ENCODE peak calls at places on chromosomes 7 and 10, in eight cellular contexts. H is IMR-90, F is colonic mucosa, E is transverse colon, Q is choroid plexus epithelial cell, L is heart right ventricle, R is tibial artery, Z is H1. V is an unnamed sample.

GRCh38 chr7:47945261-47946015 is 2.8 kb downstream of the PKD1L1 start:
- DNase-seq in R (peak), L (peak), Q (peak), H (peak), F (peak), E (peak), Z (no peak), V (peak)

GRCh38 chr7:28806841-28807240 is 151.3 kb downstream of the TRIL start:
- DNase-seq in R (no peak), H (peak), F (no peak), L (no peak), Z (no peak), E (no peak), Q (peak), V (no peak)

GRCh38 chr10:86480571-86480970 is 41.0 kb downstream of the WAPL start:
- DNase-seq in H (no peak), L (no peak), Q (peak), R (no peak), E (no peak), F (no peak), Z (no peak), V (no peak)

GRCh38 chr7:10156972-10157371 is 816.7 kb upstream of the PHF14 start:
- DNase-seq in R (no peak), E (no peak), H (no peak), Z (no peak), F (no peak), L (peak), Q (no peak), V (no peak)

GRCh38 chr10:97376413-97376812 is 24.7 kb downstream of the RRP12 start:
- DNase-seq in Q (peak), L (no peak), F (no peak), R (no peak), H (no peak), E (no peak), Z (no peak), V (no peak)

GRCh38 chr7:30206466-30206865 is 71.7 kb downstream of the MTURN start:
- DNase-seq in F (no peak), L (no peak), H (peak), Z (no peak), Q (peak), R (no peak), E (no peak), V (no peak)

GRCh38 chr7:77450613-77451012 is 34.5 kb upstream of the GSAP start:
- DNase-seq in Z (no peak), F (no peak), E (no peak), L (no peak), Q (no peak), H (no peak), R (no peak), V (no peak)

GRCh38 chr7:88027724-88028123 is 93.7 kb downstream of the ADAM22 start:
- DNase-seq in Q (no peak), E (no peak), R (no peak), Z (no peak), F (no peak), H (no peak), L (no peak), V (no peak)

GRCh38 chr10:93893646-93894515 is at the start of gene SLC35G1:
- DNase-seq in F (peak), H (peak), Q (peak), E (peak), L (peak), Z (peak), R (peak), V (peak)

GRCh38 chr7:87047-87446 is 105.3 kb upstream of the FAM20C start:
- DNase-seq in L (no peak), F (no peak), Q (no peak), E (no peak), R (no peak), Z (no peak), H (no peak), V (no peak)

GRCh38 chr10:48896756-48897437 is 42.7 kb downstream of the LRRC18 start:
- DNase-seq in E (no peak), H (no peak), R (no peak), Q (no peak), L (no peak), Z (no peak), F (no peak), V (no peak)

GRCh38 chr10:91287276-91287675 is 66.8 kb downstream of the PCGF5 start:
- DNase-seq in R (no peak), Z (no peak), L (no peak), H (no peak), E (no peak), F (no peak), Q (peak), V (no peak)

GRCh38 chr10:33190406-33190805 is 144.1 kb downstream of the NRP1 start:
- DNase-seq in L (no peak), F (no peak), Z (no peak), H (no peak), R (no peak), E (no peak), Q (no peak), V (no peak)

DNA sequence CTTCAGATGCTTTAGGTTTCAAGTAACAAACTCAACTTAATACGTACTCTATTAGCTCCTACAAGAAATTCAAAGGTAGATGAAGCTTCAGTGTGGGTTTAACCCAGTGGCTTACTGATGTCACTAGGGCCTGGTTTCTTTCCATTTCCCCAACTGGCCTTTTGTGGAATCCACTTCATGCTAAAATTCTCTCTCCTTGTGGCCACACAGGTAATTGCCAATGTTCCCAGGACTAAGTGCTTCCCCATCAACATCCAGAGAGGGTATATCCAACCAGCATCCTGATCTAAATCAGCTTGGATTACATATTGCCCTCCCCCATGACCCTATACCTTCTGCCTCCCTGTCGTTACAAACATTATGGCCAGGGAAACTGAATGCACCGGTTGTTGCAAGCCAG is 10.7 kb downstream of the FBXL13 start:
- DNase-seq in Q (no peak), H (no peak), R (no peak), E (no peak), L (no peak), F (no peak), Z (no peak), V (no peak)
- TF ChIP-seq CTCF in Q (peak), H (no peak), R (no peak), E (no peak), L (no peak), F (no peak), Z (no peak), V (no peak)

GRCh38 chr10:50324680-50325393 is 73.5 kb upstream of the ASAH2 start:
- DNase-seq in Z (no peak), R (no peak), E (no peak), H (no peak), Q (no peak), F (no peak), L (no peak), V (no peak)
- H3K4me3 ChIP-seq in Z (no peak), R (no peak), E (no peak), H (no peak), Q (no peak), F (no peak), L (no peak), V (no peak)

DNA sequence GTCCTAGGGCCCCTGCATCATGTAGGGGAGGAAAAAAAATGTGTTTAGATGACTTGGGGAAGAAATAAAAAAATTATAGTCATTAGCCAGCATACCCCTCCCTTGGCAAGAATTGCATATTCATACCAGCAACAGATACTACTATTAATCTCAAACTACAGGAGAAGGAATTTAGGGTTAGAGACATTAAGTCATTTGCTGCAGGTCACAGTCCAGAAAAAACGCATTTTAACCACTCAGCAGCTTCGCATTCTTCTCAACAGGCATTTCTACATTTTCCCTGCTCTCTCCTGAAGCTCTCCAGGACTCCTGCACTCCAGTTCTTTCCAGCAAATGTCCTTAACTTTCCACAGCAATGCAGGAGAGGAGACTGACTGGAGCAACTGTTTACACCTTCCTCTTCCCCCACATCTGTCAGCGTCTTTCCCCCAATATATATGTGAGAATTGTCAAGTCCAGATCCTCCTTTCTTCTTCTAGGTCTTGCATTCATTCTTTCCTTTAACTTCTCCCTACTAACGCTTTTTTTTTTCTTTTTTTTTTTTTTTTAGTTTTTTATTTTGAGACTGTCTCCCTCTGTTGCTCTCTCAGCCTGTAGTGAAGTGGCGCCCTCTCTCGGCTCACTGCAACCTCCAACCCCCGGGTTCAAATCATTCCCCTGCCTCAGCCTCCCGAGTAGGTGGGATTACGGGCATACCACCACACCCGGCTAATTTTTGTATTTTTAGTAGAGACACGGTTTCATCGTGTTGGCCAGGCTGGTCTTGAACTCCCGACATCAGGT is 35.6 kb downstream of the PRPS1L1 start:
- DNase-seq in H (no peak), R (no peak), Q (peak), E (peak), L (no peak), F (peak), Z (no peak), V (no peak)
- TF ChIP-seq CTCF in H (peak), R (no peak), Q (peak), E (peak), L (no peak), F (peak), Z (peak), V (peak)

DNA sequence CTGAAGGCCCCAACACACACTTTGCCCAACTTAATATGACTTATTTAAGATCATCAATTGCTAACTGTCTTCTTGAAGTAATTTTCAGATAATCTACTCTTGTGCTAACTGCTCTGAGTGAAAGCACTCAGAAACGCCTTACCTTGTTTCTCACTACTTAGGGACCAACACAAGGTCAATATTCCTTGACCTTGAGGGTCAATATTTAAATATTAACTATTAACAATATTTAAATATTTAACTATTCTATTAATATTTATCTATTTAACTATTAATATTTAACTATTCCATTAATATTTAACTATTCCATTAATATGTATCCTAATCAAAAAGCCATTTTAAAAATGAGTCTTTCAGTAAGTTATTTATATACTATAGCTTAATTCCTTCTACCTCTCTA is 26.0 kb upstream of the HNRNPH3 start:
- DNase-seq in L (no peak), Q (no peak), R (no peak), Z (no peak), F (no peak), E (no peak), H (no peak), V (no peak)
- H3K4me3 ChIP-seq in L (no peak), Q (no peak), R (no peak), Z (no peak), F (peak), E (peak), H (no peak), V (peak)

GRCh38 chr7:41889472-41889871 is 186.6 kb upstream of the INHBA start:
- DNase-seq in Q (no peak), R (no peak), F (no peak), E (no peak), H (no peak), L (no peak), Z (no peak), V (no peak)

GRCh38 chr7:41893656-41894055 is 190.8 kb upstream of the INHBA start:
- DNase-seq in L (no peak), F (no peak), R (no peak), H (no peak), Q (no peak), E (no peak), Z (no peak), V (no peak)

GRCh38 chr7:41890631-41891265 is 187.9 kb upstream of the INHBA start:
- DNase-seq in L (peak), Z (no peak), F (no peak), R (no peak), Q (no peak), E (no peak), H (no peak), V (no peak)

GRCh38 chr7:41889040-41889439 is 186.2 kb upstream of the INHBA start:
- DNase-seq in Z (no peak), H (no peak), Q (no peak), L (no peak), E (no peak), R (no peak), F (no peak), V (no peak)

DNA sequence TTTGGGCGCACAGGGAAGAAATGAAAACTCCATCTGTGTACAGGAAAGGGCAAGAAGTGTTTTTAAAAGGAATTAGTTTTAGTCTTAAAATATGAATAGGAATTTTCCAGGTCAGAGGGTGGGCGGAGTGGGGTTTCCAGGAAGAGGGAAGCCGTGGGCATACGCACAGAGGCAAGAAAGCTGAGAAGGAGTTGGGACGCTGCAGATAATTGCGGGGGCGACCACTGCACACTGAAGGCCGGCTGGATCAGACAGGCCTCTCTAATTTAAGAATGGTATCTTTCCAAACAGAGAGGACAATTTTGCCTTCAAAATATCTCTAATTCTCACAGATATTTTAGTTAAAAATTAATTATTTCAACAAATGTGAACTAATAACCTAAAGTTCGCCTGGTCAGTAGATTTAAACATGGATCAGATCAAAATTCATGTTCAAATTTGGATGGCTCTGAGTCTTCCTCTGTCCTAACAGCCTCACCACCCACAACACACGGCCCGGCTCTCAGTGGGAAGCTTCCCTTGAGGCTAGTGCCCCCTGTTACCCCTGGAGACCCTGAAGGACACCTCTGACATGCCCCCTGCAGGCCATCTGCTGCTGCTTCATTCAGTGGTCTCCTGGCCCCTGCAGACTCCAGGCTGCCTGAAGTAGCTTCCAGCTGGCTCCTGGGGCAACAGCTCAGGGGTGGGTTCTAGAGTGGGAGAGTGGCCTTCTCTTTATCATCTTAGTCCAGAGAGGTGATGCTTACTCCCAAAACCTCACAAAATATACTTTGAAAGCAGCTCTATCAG is 189.3 kb upstream of the INHBA start:
- DNase-seq in Q (no peak), F (no peak), L (peak), E (no peak), H (no peak), R (no peak), Z (no peak), V (peak)
- TF ChIP-seq CTCF in Q (peak), F (no peak), L (no peak), E (no peak), H (no peak), R (no peak), Z (peak), V (no peak)

GRCh38 chr10:15860692-15861201 is 440 bp upstream of the MINDY3 start:
- DNase-seq in R (no peak), Z (no peak), F (no peak), L (no peak), Q (no peak), E (no peak), H (no peak), V (no peak)
- H3K4me3 ChIP-seq in R (peak), Z (peak), F (peak), L (peak), Q (peak), E (peak), H (peak), V (peak)

V was measured in Caco-2.